ENCODE peak calls at places on chromosome 17, in seven cellular contexts. H is sigmoid colon, U is prostate gland, E is HL-60, S is endothelial cell of umbilical vein, M is HCT116, N is H1. F is an unnamed sample.

GRCh38 chr17:38939987-38940386 is 14.6 kb downstream of the LASP1NB start:
- DNase-seq in U (no peak), S (no peak), N (no peak), H (no peak), M (no peak), E (no peak), F (no peak)

GRCh38 chr17:82415786-82416185 is 2.4 kb upstream of the HEXD start:
- DNase-seq in H (no peak), N (no peak), S (no peak), M (no peak), U (no peak), E (no peak), F (no peak)

GRCh38 chr17:15920758-15921239 is 24.1 kb upstream of the ADORA2B start:
- DNase-seq in U (peak), S (no peak), M (peak), E (no peak), H (peak), N (no peak), F (peak)

GRCh38 chr17:28071179-28071578 is 28.7 kb downstream of the NLK start:
- DNase-seq in E (no peak), H (no peak), S (no peak), U (no peak), N (no peak), M (no peak), F (no peak)

GRCh38 chr17:59498421-59499307 is 66.7 kb upstream of the DHX40 start:
- DNase-seq in M (no peak), H (no peak), U (no peak), S (no peak), E (no peak), N (no peak), F (no peak)

GRCh38 chr17:17089206-17089550 is 46.9 kb downstream of the MPRIP start:
- DNase-seq in H (peak), S (no peak), M (no peak), E (no peak), N (no peak), U (no peak), F (no peak)

GRCh38 chr17:80384078-80384960 is 30.6 kb upstream of the ENDOV start:
- DNase-seq in M (no peak), S (no peak), E (no peak), U (no peak), N (no peak), H (peak), F (no peak)

GRCh38 chr17:21262259-21262993 is 9.2 kb upstream of the NATD1 start:
- DNase-seq in E (no peak), M (no peak), S (no peak), U (no peak), N (no peak), H (no peak), F (no peak)

GRCh38 chr17:67260051-67260987 is 15.3 kb upstream of the HELZ start:
- DNase-seq in E (peak), S (no peak), H (peak), M (no peak), U (peak), N (no peak), F (no peak)

GRCh38 chr17:57636274-57636673 is 108.8 kb downstream of the CCDC182 start:
- DNase-seq in E (no peak), N (no peak), S (no peak), H (no peak), M (no peak), U (no peak), F (no peak)

GRCh38 chr17:66420961-66421371 is 118.6 kb downstream of the PRKCA start:
- DNase-seq in S (no peak), U (no peak), E (no peak), N (no peak), M (no peak), H (no peak), F (no peak)

GRCh38 chr17:67466251-67466650 is 89.2 kb downstream of the PITPNC1 start:
- DNase-seq in N (no peak), S (no peak), H (no peak), U (no peak), E (no peak), M (no peak), F (no peak)

GRCh38 chr17:81842725-81843504 is 8.1 kb upstream of the PPP1R27 start:
- DNase-seq in N (no peak), E (peak), M (no peak), S (no peak), U (no peak), H (no peak), F (no peak)

GRCh38 chr17:69878661-69879060 is 196.4 kb upstream of the KCNJ16 start:
- DNase-seq in E (no peak), S (peak), M (no peak), N (no peak), U (no peak), H (no peak), F (no peak)

GRCh38 chr17:78555741-78556401 is 21.3 kb downstream of the DNAH17 start:
- DNase-seq in U (no peak), H (no peak), N (no peak), E (no peak), S (no peak), M (no peak), F (no peak)

GRCh38 chr17:77735341-77736206 is 222.9 kb upstream of the TNRC6C start:
- DNase-seq in H (peak), M (no peak), N (no peak), U (no peak), E (no peak), S (no peak), F (no peak)

GRCh38 chr17:66283971-66284370 is 18.4 kb upstream of the PRKCA start:
- DNase-seq in M (no peak), U (no peak), S (no peak), N (no peak), E (no peak), H (no peak), F (no peak)

GRCh38 chr17:79562806-79563141 is 48.1 kb downstream of the RBFOX3 start:
- DNase-seq in S (no peak), H (peak), E (no peak), M (no peak), U (no peak), N (no peak), F (no peak)

GRCh38 chr17:4886830-4887229 is 12.5 kb upstream of the C17orf107 start:
- DNase-seq in E (no peak), N (no peak), U (no peak), H (no peak), S (no peak), M (no peak), F (no peak)
- H3K27ac ChIP-seq in E (no peak), N (no peak), U (no peak), H (no peak), S (no peak), M (no peak), F (no peak)

GRCh38 chr17:32310927-32311568 is 30.9 kb downstream of the C17orf75 start:
- DNase-seq in M (no peak), N (no peak), S (no peak), H (no peak), U (no peak), E (no peak), F (no peak)
- TF ChIP-seq POLR2AphosphoS5 in M (no peak), N (no peak), S (no peak), H (no peak), U (no peak), E (no peak), F (no peak)

GRCh38 chr17:42564815-42565522 is 1.9 kb upstream of the MLX start:
- DNase-seq in N (no peak), M (no peak), S (no peak), U (no peak), E (no peak), H (no peak), F (no peak)
- H3K27ac ChIP-seq in N (no peak), M (peak), S (no peak), U (no peak), E (no peak), H (no peak), F (peak)

GRCh38 chr17:72950236-72950931 is 142.1 kb downstream of the SLC39A11 start:
- DNase-seq in M (no peak), N (no peak), E (no peak), U (no peak), S (no peak), H (no peak), F (no peak)
- TF ChIP-seq POLR2AphosphoS5 in M (no peak), N (no peak), E (no peak), U (no peak), S (no peak), H (no peak), F (no peak)

DNA sequence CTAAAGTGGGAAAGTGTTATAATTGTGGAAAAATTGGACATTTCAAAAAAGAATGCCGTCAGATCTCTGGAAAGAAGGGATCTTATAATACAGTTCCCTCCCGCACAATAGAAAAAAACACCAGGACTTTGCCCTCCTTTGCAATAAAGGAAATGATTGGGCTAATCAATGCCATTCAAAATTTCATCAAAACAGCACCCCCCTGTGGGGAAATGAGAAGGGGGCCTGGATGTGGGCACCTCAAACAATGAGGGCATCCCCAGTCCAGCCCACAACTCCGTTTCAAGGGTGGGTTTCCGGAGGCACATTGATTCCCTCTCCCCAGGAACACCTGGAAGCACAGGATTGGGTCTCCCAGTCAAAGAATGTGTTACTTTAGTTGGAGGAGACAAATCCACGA is 26.1 kb downstream of the CD300LG start:
- DNase-seq in H (no peak), E (no peak), S (no peak), N (no peak), U (no peak), M (no peak), F (no peak)
- H3K27ac ChIP-seq in H (no peak), E (no peak), S (no peak), N (no peak), U (no peak), M (no peak), F (no peak)

GRCh38 chr17:75271955-75272847 is 1.2 kb upstream of the MIF4GD start:
- DNase-seq in U (peak), S (no peak), E (no peak), N (no peak), M (no peak), H (peak), F (no peak)
- TF ChIP-seq POLR2AphosphoS5 in U (no peak), S (no peak), E (no peak), N (no peak), M (peak), H (no peak), F (peak)

GRCh38 chr17:48970224-48970623 is 1.8 kb upstream of the GIP start:
- DNase-seq in N (no peak), U (no peak), H (peak), M (no peak), E (no peak), S (peak), F (no peak)
- H3K27ac ChIP-seq in N (no peak), U (no peak), H (no peak), M (no peak), E (no peak), S (no peak), F (no peak)

DNA sequence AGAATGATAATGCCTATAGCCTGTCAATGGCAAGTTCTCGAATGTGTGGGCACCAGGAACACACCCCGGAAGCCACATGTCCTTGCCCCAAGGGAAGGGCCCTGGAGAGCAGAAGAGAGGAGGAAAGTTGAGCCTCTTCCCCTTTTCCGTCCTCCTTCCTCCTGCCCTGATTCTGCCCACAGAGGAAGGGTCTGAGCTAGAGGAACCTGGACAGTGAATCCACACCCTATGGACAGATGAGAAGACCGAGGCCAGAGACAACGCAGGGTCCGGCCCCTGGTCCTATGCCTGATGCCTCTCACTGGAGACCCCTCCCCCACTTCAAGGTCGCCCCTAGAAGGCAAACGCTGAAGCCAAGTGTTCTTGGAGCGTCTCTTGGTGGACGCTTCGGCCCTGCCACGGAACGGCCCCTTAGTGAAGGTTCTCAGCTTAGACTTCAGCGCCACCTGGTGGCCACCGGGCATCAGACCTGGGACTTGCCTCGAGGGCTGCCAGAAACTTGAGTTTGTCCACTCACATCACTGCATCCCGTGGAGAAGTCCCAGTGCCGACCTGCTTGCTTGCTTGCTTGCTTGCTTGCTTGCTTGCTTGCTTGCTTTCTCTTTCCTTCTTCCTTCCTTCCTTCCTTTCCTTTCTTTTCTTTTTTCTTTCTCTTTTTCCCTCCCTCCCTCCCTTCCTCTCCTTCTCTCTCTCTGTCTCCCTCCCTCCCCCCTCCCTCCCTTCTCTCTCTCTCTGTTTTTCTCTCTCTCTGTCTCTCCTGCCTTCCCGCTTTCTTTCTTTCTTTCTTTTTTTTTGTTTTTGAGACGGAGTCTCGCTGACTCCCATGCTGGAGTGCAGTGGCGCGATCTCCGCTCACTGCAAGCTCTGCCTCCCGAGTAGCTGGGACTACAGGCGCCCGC is 20.6 kb upstream of the SPNS3 start:
- DNase-seq in M (peak), H (peak), U (peak), E (no peak), S (peak), N (peak), F (peak)
- TF ChIP-seq POLR2AphosphoS5 in M (no peak), H (peak), U (peak), E (no peak), S (no peak), N (no peak), F (no peak)

F was measured in Panc1.